ENCODE peak calls at places on chromosomes 11 and 22, in five cellular contexts. One of them, this sample, is unnamed.

GRCh38 chr11:62556102-62556871 is 9.7 kb upstream of the AHNAK start:
- DNase-seq in K562: peak
- DNase-seq in H1: peak
- DNase-seq in GM12878: peak
- DNase-seq in HepG2: no peak
- DNase-seq in this sample: peak

GRCh38 chr11:32343325-32344008 is 91.9 kb downstream of the WT1 start:
- DNase-seq in K562: no peak
- DNase-seq in H1: no peak
- DNase-seq in GM12878: no peak
- DNase-seq in HepG2: no peak
- DNase-seq in this sample: no peak

GRCh38 chr22:44325718-44326548 is 13.2 kb upstream of the SHISAL1 start:
- DNase-seq in K562: no peak
- DNase-seq in H1: no peak
- DNase-seq in GM12878: no peak
- DNase-seq in HepG2: no peak
- DNase-seq in this sample: no peak

GRCh38 chr11:110777765-110778164 is 65.5 kb upstream of the ARHGAP20 start:
- DNase-seq in K562: no peak
- DNase-seq in H1: no peak
- DNase-seq in GM12878: peak
- DNase-seq in HepG2: no peak
- DNase-seq in this sample: no peak

GRCh38 chr11:90326647-90327046 is 103.8 kb upstream of the CHORDC1 start:
- DNase-seq in K562: no peak
- DNase-seq in H1: no peak
- DNase-seq in GM12878: no peak
- DNase-seq in HepG2: no peak
- DNase-seq in this sample: no peak

GRCh38 chr22:39188809-39189208 is 36.3 kb upstream of the CBX7 start:
- DNase-seq in K562: no peak
- DNase-seq in H1: no peak
- DNase-seq in GM12878: no peak
- DNase-seq in HepG2: no peak
- DNase-seq in this sample: no peak

GRCh38 chr11:102727890-102728289 is 3.1 kb upstream of the MMP8 start:
- DNase-seq in K562: no peak
- DNase-seq in H1: no peak
- DNase-seq in GM12878: no peak
- DNase-seq in HepG2: no peak
- DNase-seq in this sample: no peak

GRCh38 chr11:44916797-44917196 is 33.9 kb downstream of the TP53I11 start:
- DNase-seq in K562: no peak
- DNase-seq in H1: no peak
- DNase-seq in GM12878: peak
- DNase-seq in HepG2: no peak
- DNase-seq in this sample: no peak

GRCh38 chr11:97325693-97326092 is 935.9 kb downstream of the JRKL start:
- DNase-seq in K562: no peak
- DNase-seq in H1: no peak
- DNase-seq in GM12878: no peak
- DNase-seq in HepG2: no peak
- DNase-seq in this sample: no peak

GRCh38 chr11:134289167-134289566 is 13.0 kb downstream of the GLB1L3 start:
- DNase-seq in K562: no peak
- DNase-seq in H1: no peak
- DNase-seq in GM12878: no peak
- DNase-seq in HepG2: no peak
- DNase-seq in this sample: no peak

GRCh38 chr11:18774801-18775200 is 16.8 kb downstream of the PTPN5 start:
- DNase-seq in K562: no peak
- DNase-seq in H1: no peak
- DNase-seq in GM12878: no peak
- DNase-seq in HepG2: no peak
- DNase-seq in this sample: no peak

GRCh38 chr11:34480339-34480738 is 33.3 kb downstream of the ELF5 start:
- DNase-seq in K562: no peak
- DNase-seq in H1: no peak
- DNase-seq in GM12878: no peak
- DNase-seq in HepG2: no peak
- DNase-seq in this sample: no peak

GRCh38 chr11:128898580-128899344 is 7.6 kb downstream of the KCNJ5 start:
- DNase-seq in K562: no peak
- DNase-seq in H1: no peak
- DNase-seq in GM12878: no peak
- DNase-seq in HepG2: no peak
- DNase-seq in this sample: no peak

GRCh38 chr22:47164514-47165337 is 402.3 kb downstream of the TBC1D22A start:
- DNase-seq in K562: no peak
- DNase-seq in H1: no peak
- DNase-seq in GM12878: no peak
- DNase-seq in HepG2: peak
- DNase-seq in this sample: no peak

GRCh38 chr22:39290248-39290720 is 29.1 kb downstream of the RPL3 start:
- DNase-seq in K562: no peak
- DNase-seq in H1: no peak
- DNase-seq in GM12878: no peak
- DNase-seq in HepG2: no peak
- DNase-seq in this sample: peak

GRCh38 chr11:18010977-18011586 is 1.8 kb downstream of the SERGEF start:
- DNase-seq in K562: no peak
- DNase-seq in H1: no peak
- DNase-seq in GM12878: no peak
- DNase-seq in HepG2: peak
- DNase-seq in this sample: no peak

GRCh38 chr11:68302256-68303054 is 9.9 kb upstream of the LRP5 start:
- DNase-seq in K562: no peak
- DNase-seq in H1: no peak
- DNase-seq in GM12878: no peak
- DNase-seq in HepG2: peak
- DNase-seq in this sample: peak

GRCh38 chr11:61279934-61280656 is 15.0 kb downstream of the VWCE start:
- DNase-seq in K562: no peak
- DNase-seq in H1: no peak
- DNase-seq in GM12878: no peak
- DNase-seq in HepG2: no peak
- DNase-seq in this sample: no peak

GRCh38 chr22:29569011-29569678 is 11.8 kb downstream of the NIPSNAP1 start:
- DNase-seq in K562: peak
- DNase-seq in H1: no peak
- DNase-seq in GM12878: no peak
- DNase-seq in HepG2: peak
- DNase-seq in this sample: no peak

GRCh38 chr11:61334434-61335354 is 1.7 kb downstream of the TKFC start:
- DNase-seq in K562: peak
- DNase-seq in H1: no peak
- DNase-seq in GM12878: no peak
- DNase-seq in HepG2: peak
- DNase-seq in this sample: no peak

GRCh38 chr11:101583180-101584128 is at the start of gene TRPC6:
- DNase-seq in K562: no peak
- DNase-seq in H1: no peak
- DNase-seq in GM12878: no peak
- DNase-seq in HepG2: no peak
- DNase-seq in this sample: no peak

DNA sequence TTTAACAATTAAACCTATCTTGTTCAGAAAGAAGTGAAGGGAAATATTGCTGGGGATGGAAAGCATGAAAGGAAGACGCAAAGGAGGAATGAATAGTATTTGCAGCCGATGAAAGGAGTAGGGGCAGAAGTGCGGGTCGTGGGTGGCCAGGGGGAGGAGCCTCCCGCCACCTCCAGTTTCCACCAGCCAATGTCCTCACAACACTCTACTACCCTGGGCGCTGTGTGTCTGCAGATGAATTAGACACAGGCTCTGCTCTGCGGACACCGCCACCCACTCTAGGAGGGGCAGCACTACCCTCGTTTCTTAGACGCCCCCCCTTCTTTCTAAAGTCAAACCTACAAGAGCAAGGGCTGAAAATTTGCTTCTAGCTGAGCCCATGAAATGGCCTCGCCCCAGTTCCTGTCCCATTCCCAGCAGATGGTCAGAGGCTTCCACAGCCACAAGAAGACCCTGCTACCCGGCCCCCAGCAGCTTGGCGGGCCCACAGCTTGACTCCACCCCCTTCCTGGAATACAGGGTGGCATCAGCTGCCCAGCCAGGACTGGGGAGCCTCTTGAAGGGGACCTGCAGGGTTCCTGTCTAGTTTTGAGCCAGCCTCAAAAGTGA is 268.1 kb downstream of the BUD13 start:
- DNase-seq in K562: no peak
- DNase-seq in H1: no peak
- DNase-seq in GM12878: no peak
- DNase-seq in HepG2: no peak
- DNase-seq in this sample: no peak
- TF ChIP-seq ATF3 in K562: no peak
- TF ChIP-seq ATF3 in H1: no peak
- TF ChIP-seq ATF3 in GM12878: no peak
- TF ChIP-seq ATF3 in HepG2: no peak
- TF ChIP-seq ATF3 in this sample: no peak

GRCh38 chr22:31323578-31324550 is 22.3 kb downstream of the PATZ1 start:
- DNase-seq in K562: no peak
- DNase-seq in H1: no peak
- DNase-seq in GM12878: no peak
- DNase-seq in HepG2: no peak
- DNase-seq in this sample: no peak

GRCh38 chr22:31326877-31327276 is 19.3 kb downstream of the PATZ1 start:
- DNase-seq in K562: no peak
- DNase-seq in H1: no peak
- DNase-seq in GM12878: no peak
- DNase-seq in HepG2: no peak
- DNase-seq in this sample: no peak

DNA sequence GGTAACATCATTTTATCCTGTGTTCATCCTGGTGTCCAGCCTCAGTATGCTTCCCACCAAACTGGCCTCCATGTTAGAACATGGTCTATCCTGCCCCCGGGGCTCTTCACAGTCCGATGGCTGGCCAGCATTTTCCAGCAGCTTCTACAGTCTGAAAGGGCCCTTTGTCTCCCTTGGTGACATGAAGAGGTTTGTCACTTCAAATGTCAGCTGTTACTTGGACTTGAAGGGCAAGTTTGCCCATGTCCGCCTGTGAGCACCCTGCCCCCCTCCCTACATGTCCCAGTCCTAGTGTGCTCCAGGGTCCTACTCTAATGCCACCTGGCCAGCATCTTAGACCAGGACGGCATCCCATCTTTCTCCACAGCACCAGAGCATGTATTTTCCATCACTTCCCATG is 24.7 kb downstream of the PATZ1 start:
- DNase-seq in K562: no peak
- DNase-seq in H1: no peak
- DNase-seq in GM12878: no peak
- DNase-seq in HepG2: no peak
- DNase-seq in this sample: no peak
- TF ChIP-seq SIN3A in K562: no peak
- TF ChIP-seq SIN3A in H1: no peak
- TF ChIP-seq SIN3A in GM12878: no peak
- TF ChIP-seq SIN3A in HepG2: no peak
- TF ChIP-seq SIN3A in this sample: no peak

GRCh38 chr11:82987997-82988396 is 83.7 kb downstream of the RAB30 start:
- DNase-seq in K562: no peak
- DNase-seq in H1: no peak
- DNase-seq in GM12878: no peak
- DNase-seq in HepG2: no peak
- DNase-seq in this sample: no peak

GRCh38 chr11:82986491-82986890 is 85.0 kb downstream of the DDIAS start:
- DNase-seq in K562: no peak
- DNase-seq in H1: no peak
- DNase-seq in GM12878: no peak
- DNase-seq in HepG2: no peak
- DNase-seq in this sample: no peak

GRCh38 chr11:82989628-82990404 is 81.9 kb downstream of the RAB30 start:
- DNase-seq in K562: no peak
- DNase-seq in H1: no peak
- DNase-seq in GM12878: no peak
- DNase-seq in HepG2: peak
- DNase-seq in this sample: no peak

GRCh38 chr11:82992219-82992618 is 79.5 kb downstream of the RAB30 start:
- DNase-seq in K562: no peak
- DNase-seq in H1: no peak
- DNase-seq in GM12878: no peak
- DNase-seq in HepG2: no peak
- DNase-seq in this sample: no peak

GRCh38 chr11:82988936-82989627 is 82.6 kb downstream of the RAB30 start:
- DNase-seq in K562: peak
- DNase-seq in H1: no peak
- DNase-seq in GM12878: no peak
- DNase-seq in HepG2: peak
- DNase-seq in this sample: no peak
- TF ChIP-seq ATF3 in K562: no peak
- TF ChIP-seq ATF3 in H1: no peak
- TF ChIP-seq ATF3 in GM12878: no peak
- TF ChIP-seq ATF3 in HepG2: peak
- TF ChIP-seq ATF3 in this sample: no peak

GRCh38 chr11:65436412-65437032 is 13.9 kb downstream of the NEAT1 start:
- DNase-seq in K562: no peak
- DNase-seq in H1: no peak
- DNase-seq in GM12878: no peak
- DNase-seq in HepG2: no peak
- DNase-seq in this sample: no peak

GRCh38 chr11:65435981-65436411 is 13.4 kb downstream of the NEAT1 start:
- DNase-seq in K562: no peak
- DNase-seq in H1: no peak
- DNase-seq in GM12878: no peak
- DNase-seq in HepG2: no peak
- DNase-seq in this sample: no peak

GRCh38 chr11:65438257-65439151 is 15.9 kb downstream of the NEAT1 start:
- DNase-seq in K562: no peak
- DNase-seq in H1: no peak
- DNase-seq in GM12878: no peak
- DNase-seq in HepG2: no peak
- DNase-seq in this sample: no peak

GRCh38 chr11:65439331-65440181 is 17.0 kb downstream of the NEAT1 start:
- DNase-seq in K562: no peak
- DNase-seq in H1: no peak
- DNase-seq in GM12878: no peak
- DNase-seq in HepG2: no peak
- DNase-seq in this sample: no peak

DNA sequence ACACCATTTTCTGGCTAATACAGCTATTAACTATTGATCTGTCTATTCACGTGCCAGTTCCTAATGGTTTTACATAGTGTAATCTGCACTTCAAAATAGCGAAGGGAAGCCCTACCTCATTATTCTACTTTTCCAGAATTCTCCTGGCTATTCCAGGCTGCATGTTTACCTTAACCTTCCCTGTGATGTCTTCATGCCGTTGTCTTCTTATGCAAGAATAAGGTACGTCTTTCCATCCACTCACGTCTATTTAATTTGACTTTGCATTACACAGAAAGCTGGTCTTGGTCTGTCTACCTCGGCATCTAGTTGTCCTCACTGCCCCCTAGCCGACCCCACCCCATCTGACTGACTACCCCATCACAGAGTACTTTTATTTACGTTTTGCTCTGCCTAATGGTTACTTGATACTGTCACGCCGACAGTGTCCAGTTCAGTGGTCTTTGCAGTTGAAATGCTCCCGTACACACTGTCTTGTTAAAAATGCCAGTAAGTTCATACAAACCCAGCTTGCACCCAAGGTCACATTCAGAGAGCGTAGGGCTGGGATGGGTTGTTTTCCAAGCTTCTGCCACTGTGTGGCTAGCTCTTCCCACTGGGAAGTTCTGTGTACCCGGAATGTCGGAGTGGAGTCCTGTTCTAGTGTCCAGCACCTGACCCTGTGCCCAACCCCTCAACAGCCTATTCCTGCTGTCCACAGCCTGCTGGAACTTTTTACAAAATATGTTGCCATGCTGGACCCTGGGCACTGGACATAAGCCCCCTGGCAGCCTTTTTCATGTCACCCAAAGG is 15.0 kb downstream of the NEAT1 start:
- DNase-seq in K562: no peak
- DNase-seq in H1: no peak
- DNase-seq in GM12878: no peak
- DNase-seq in HepG2: no peak
- DNase-seq in this sample: no peak
- TF ChIP-seq SIN3A in K562: no peak
- TF ChIP-seq SIN3A in H1: no peak
- TF ChIP-seq SIN3A in GM12878: no peak
- TF ChIP-seq SIN3A in HepG2: no peak
- TF ChIP-seq SIN3A in this sample: no peak